ENCODE peak calls at places on chromosomes 4 and X, in ten cellular contexts. P is cardiac muscle cell, R is tibial artery, N is glutamatergic neuron, W is mesothelial cell of epicardium, O is AG09319, D is left lung, T is tibial nerve, L is Calu3, E is cardiac fibroblast. I is an unnamed sample.

GRCh38 chr4:39319678-39320077 is 46.5 kb downstream of the RFC1 start:
- DNase-seq in D (no peak), R (no peak), T (no peak), N (no peak), E (peak), W (no peak), P (peak), L (peak), O (peak), I (no peak)

GRCh38 chr4:78669453-78669852 is 106.7 kb upstream of the BMP2K start:
- DNase-seq in T (no peak), D (no peak), N (no peak), E (no peak), P (no peak), R (no peak), W (no peak), O (no peak), L (no peak), I (no peak)

GRCh38 chrX:132272826-132273225 is 53.6 kb upstream of the RAP2C start:
- DNase-seq in L (no peak), P (no peak), T (no peak), E (peak), D (no peak), O (no peak), W (no peak), R (no peak), N (no peak), I (no peak)

GRCh38 chr4:73092868-73093267 is 23.4 kb upstream of the COX18 start:
- DNase-seq in D (no peak), W (no peak), T (no peak), L (no peak), N (no peak), R (no peak), E (no peak), O (no peak), P (no peak), I (no peak)

GRCh38 chr4:9898596-9899345 is 117.3 kb downstream of the DRD5 start:
- DNase-seq in O (no peak), E (peak), L (peak), D (peak), W (no peak), T (no peak), R (no peak), N (peak), P (peak), I (no peak)

GRCh38 chrX:26411045-26411444 is 195.1 kb downstream of the MAGEB5 start:
- DNase-seq in T (no peak), L (peak), E (peak), R (no peak), N (no peak), D (no peak), O (no peak), P (peak), W (no peak), I (no peak)

GRCh38 chrX:106341823-106342222 is 173.7 kb downstream of the PWWP3B start:
- DNase-seq in N (no peak), P (no peak), R (no peak), E (peak), W (no peak), L (no peak), D (no peak), T (no peak), O (no peak), I (no peak)

GRCh38 chr4:108628411-108628810 is 8.0 kb downstream of the RPL34 start:
- DNase-seq in L (no peak), D (no peak), T (no peak), R (no peak), P (peak), O (no peak), N (no peak), E (no peak), W (no peak), I (no peak)

GRCh38 chr4:160880186-160880585 is 1283.6 kb downstream of the FSTL5 start:
- DNase-seq in E (no peak), W (no peak), O (no peak), D (no peak), T (no peak), R (no peak), L (no peak), N (peak), P (no peak), I (no peak)

GRCh38 chr4:10032625-10033024 is 11.3 kb upstream of the SLC2A9 start:
- DNase-seq in D (no peak), E (peak), R (no peak), P (peak), N (no peak), T (no peak), L (peak), W (no peak), O (no peak), I (no peak)

GRCh38 chrX:153494541-153495361 is at the start of gene BGN:
- DNase-seq in T (no peak), P (peak), D (peak), L (peak), E (peak), R (peak), W (no peak), O (no peak), N (peak), I (no peak)

GRCh38 chr4:129344058-129344457 is 248.1 kb downstream of the C4orf33 start:
- DNase-seq in W (no peak), P (peak), R (no peak), D (no peak), L (peak), N (no peak), E (peak), T (no peak), O (no peak), I (no peak)

GRCh38 chr4:129240816-129241215 is 144.9 kb downstream of the C4orf33 start:
- DNase-seq in N (peak), L (peak), O (no peak), E (no peak), P (no peak), D (no peak), W (no peak), T (no peak), R (no peak), I (no peak)

GRCh38 chr4:4327652-4328121 is 37.6 kb downstream of the ZBTB49 start:
- DNase-seq in O (no peak), N (peak), E (peak), R (no peak), T (no peak), P (peak), D (no peak), L (no peak), W (no peak), I (no peak)
- TF ChIP-seq CTCF in O (no peak), N (peak), E (peak), R (no peak), T (no peak), P (peak), D (no peak), L (no peak), W (no peak), I (no peak)

GRCh38 chrX:15815779-15816452 is 25.6 kb downstream of the ZRSR2 start:
- DNase-seq in L (peak), E (peak), D (no peak), O (no peak), R (no peak), P (peak), T (no peak), N (no peak), W (no peak), I (no peak)
- TF ChIP-seq CTCF in L (peak), E (peak), D (no peak), O (peak), R (no peak), P (peak), T (no peak), N (peak), W (peak), I (no peak)

GRCh38 chrX:38236901-38237615 is 16.4 kb upstream of the SRPX start:
- DNase-seq in W (no peak), T (no peak), N (no peak), L (no peak), O (no peak), E (no peak), P (no peak), D (no peak), R (no peak), I (no peak)
- TF ChIP-seq CTCF in W (no peak), T (no peak), N (no peak), L (no peak), O (no peak), E (no peak), P (no peak), D (no peak), R (no peak), I (no peak)

GRCh38 chr4:87575983-87576382 is 32.3 kb upstream of the DSPP start:
- DNase-seq in P (no peak), E (no peak), L (no peak), D (no peak), R (no peak), T (no peak), O (no peak), N (no peak), W (no peak), I (no peak)

GRCh38 chr4:87580057-87580456 is 28.3 kb upstream of the DSPP start:
- DNase-seq in P (no peak), E (no peak), D (no peak), N (no peak), L (no peak), O (no peak), R (no peak), W (no peak), T (no peak), I (no peak)

GRCh38 chr4:87575408-87575807 is 32.9 kb upstream of the DSPP start:
- DNase-seq in P (no peak), R (no peak), T (no peak), D (no peak), N (no peak), L (no peak), E (no peak), O (no peak), W (no peak), I (no peak)

GRCh38 chr4:87574996-87575395 is 33.3 kb upstream of the DSPP start:
- DNase-seq in W (no peak), O (no peak), R (no peak), P (peak), L (no peak), D (no peak), E (no peak), N (no peak), T (no peak), I (no peak)

DNA sequence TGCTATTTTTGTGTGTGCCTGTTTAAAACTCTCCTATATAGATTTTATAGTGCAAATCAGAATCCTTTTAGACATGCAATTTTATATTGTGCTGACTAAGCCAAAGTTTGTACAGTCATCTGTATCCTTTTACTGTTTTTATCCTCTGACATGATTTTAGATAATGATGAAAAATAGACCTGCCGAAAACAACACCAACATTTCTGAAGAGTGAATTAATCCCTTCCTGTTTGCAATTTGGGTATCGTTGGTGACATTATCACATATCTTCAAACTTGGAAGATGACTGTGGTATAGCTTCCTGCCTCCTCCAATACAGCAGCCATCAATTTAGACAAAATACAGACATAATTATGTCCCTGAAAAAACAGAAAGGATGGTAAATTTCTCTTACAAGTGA is 28.9 kb upstream of the DSPP start:
- DNase-seq in W (no peak), T (no peak), D (no peak), R (no peak), O (no peak), N (no peak), E (no peak), P (no peak), L (no peak), I (no peak)
- TF ChIP-seq CTCF in W (no peak), T (no peak), D (no peak), R (no peak), O (no peak), N (no peak), E (no peak), P (no peak), L (no peak), I (no peak)

GRCh38 chr4:186554485-186554884 is 882 bp downstream of the MTNR1A start:
- DNase-seq in T (no peak), L (peak), P (peak), R (no peak), D (peak), W (no peak), E (peak), O (no peak), N (no peak), I (no peak)
- TF ChIP-seq CTCF in T (no peak), L (no peak), P (peak), R (no peak), D (no peak), W (no peak), E (peak), O (peak), N (no peak), I (no peak)

DNA sequence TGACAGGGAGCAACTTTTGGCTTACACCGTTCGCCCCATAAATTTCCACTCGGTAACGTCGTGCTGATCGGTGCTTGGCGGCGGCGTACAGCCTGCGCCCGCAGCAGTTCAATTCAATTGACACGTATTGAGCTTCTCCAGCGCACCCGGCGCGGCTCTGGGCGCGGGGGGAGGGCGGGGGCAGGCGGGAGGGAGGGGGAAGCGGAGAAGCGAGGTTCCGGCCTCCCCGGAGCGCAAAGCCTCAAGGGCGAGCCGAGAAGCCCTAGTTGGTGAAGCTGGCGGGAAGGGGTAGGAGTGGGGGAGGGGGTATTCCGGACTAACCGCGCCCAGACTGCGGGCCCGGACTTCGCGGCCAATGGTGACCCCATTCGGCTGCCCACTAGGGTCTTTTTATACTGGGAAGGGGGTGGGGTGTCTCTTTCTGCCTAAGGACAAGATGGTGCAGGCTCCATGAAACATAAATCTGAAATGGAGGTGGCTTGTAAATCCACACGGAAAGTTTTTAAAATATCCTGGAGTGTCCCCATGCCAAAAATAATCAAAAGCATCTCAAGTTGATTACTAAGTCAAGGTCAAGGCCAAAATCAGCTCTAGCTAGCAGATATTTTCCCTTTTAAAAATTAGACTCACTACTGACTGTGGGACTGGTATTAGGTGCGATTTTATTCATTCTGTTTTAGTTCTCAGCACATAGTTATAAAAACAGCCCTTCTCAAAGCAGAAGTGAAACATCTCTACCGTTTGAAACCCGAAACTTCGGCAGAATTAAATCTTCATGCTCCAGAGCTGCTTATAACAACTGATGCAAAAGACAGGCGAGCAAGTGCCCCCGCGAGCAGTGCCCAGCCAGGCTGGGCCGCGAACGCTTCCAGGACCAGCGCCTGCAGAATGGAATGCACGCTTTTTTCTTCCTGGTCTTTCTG is 1.5 kb upstream of the BCOR start:
- DNase-seq in O (no peak), E (peak), P (no peak), W (no peak), L (peak), N (peak), T (no peak), R (no peak), D (peak), I (no peak)
- TF ChIP-seq CTCF in O (no peak), E (no peak), P (no peak), W (no peak), L (no peak), N (no peak), T (no peak), R (no peak), D (no peak), I (no peak)

DNA sequence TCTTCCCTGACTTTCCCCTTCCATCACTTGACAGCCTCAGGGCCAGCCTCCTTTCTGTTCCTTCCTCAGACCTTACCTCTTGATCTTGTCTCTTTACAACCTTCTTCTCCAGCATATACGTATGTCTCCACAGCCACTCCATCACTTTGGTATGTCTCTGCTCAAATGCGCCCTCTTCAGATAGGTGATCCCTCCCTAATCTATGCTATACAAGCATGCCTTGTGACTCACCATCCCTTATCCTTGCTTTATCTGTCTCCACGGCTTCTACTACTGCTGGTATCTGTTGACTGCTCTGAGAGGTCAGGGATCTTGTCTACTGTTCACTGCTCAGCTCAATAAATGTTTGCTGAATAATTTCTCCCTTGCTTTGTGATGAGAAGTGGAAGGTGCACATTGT is 9.0 kb downstream of the ARAP2 start:
- DNase-seq in E (no peak), L (peak), P (no peak), D (no peak), T (no peak), R (no peak), W (no peak), N (no peak), O (no peak), I (no peak)
- TF ChIP-seq CTCF in E (no peak), L (no peak), P (no peak), D (no peak), T (no peak), R (no peak), W (no peak), N (no peak), O (no peak), I (no peak)

I was measured in omental fat pad.